ENCODE peak calls at places on chromosomes 16 and 17, in six cellular contexts. C, F, J, K, D and E are unnamed samples.

GRCh38 chr16:6206080-6206479 is 1108.5 kb upstream of the EEF2KMT start:
- DNase-seq in C (no peak), F (no peak), J (no peak), K (no peak), D (no peak), E (no peak)

GRCh38 chr17:1009411-1010085 is 12.6 kb downstream of the TIMM22 start:
- DNase-seq in C (no peak), F (no peak), J (no peak), K (no peak), D (no peak), E (no peak)

GRCh38 chr17:40168262-40168832 is 8.9 kb upstream of the RAPGEFL1 start:
- DNase-seq in C (peak; percentile 81), F (peak; percentile 28), J (peak; percentile 77), K (peak; percentile 67), D (peak; percentile 49), E (peak; percentile 65)

GRCh38 chr17:16215002-16215272 is 397 bp downstream of the NCOR1 start:
- DNase-seq in C (peak; percentile 13), F (no peak), J (peak; percentile 75), K (peak; percentile 44), D (no peak), E (peak; percentile 64)

GRCh38 chr17:43570518-43570928 is 24.4 kb upstream of the ETV4 start:
- DNase-seq in C (peak; percentile 68), F (no peak), J (no peak), K (peak; percentile 26), D (peak; percentile 92), E (no peak)

GRCh38 chr17:60153606-60154355 is 4.0 kb downstream of the CA4 start:
- DNase-seq in C (peak; percentile 53), F (no peak), J (no peak), K (no peak), D (no peak), E (no peak)

GRCh38 chr17:78105101-78105500 is 23.5 kb downstream of the TMC6 start:
- DNase-seq in C (no peak), F (no peak), J (no peak), K (no peak), D (no peak), E (no peak)

GRCh38 chr16:75458029-75458428 is 6.5 kb downstream of the TMEM170A start:
- DNase-seq in C (no peak), F (no peak), J (no peak), K (no peak), D (no peak), E (no peak)

GRCh38 chr17:46771601-46772012 is 46.9 kb downstream of the WNT3 start:
- DNase-seq in C (peak; percentile 22), F (no peak), J (no peak), K (peak; percentile 20), D (no peak), E (no peak)

GRCh38 chr17:7587420-7587786 is 2.5 kb downstream of the SOX15 start:
- DNase-seq in C (peak; percentile 96), F (no peak), J (no peak), K (peak; percentile 73), D (peak; percentile 47), E (no peak)

GRCh38 chr17:77365584-77366186 is 224.9 kb downstream of the SEC14L1 start:
- DNase-seq in C (peak; percentile 88), F (peak; percentile 85), J (no peak), K (peak; percentile 92), D (peak; percentile 74), E (no peak)

GRCh38 chr16:12062343-12063003 is 85.9 kb downstream of the SNX29 start:
- DNase-seq in C (peak; percentile 97), F (peak; percentile 4), J (no peak), K (peak; percentile 83), D (peak; percentile 44), E (no peak)

GRCh38 chr17:61492759-61493526 is 40.7 kb downstream of the TBX4 start:
- DNase-seq in C (peak; percentile 84), F (no peak), J (no peak), K (peak; percentile 55), D (no peak), E (no peak)

GRCh38 chr16:29307598-29308507 is 98.7 kb downstream of the NPIPB11 start:
- DNase-seq in C (no peak), F (no peak), J (no peak), K (peak; percentile 81), D (no peak), E (no peak)

GRCh38 chr17:80704381-80704819 is 159.8 kb downstream of the RPTOR start:
- DNase-seq in C (peak; percentile 25), F (no peak), J (no peak), K (peak; percentile 63), D (no peak), E (no peak)

GRCh38 chr17:63989622-63990345 is 8.4 kb upstream of the PRR29 start:
- DNase-seq in C (no peak), F (no peak), J (peak; percentile 1), K (no peak), D (no peak), E (no peak)

GRCh38 chr16:86635181-86635580 is 56.8 kb downstream of the FOXL1 start:
- DNase-seq in C (peak; percentile 27), F (no peak), J (peak; percentile 32), K (peak; percentile 4), D (no peak), E (no peak)

GRCh38 chr17:36475346-36475970 is 11.0 kb upstream of the ZNHIT3 start:
- DNase-seq in C (no peak), F (no peak), J (no peak), K (no peak), D (no peak), E (no peak)

GRCh38 chr16:84818989-84819643 is 669 bp upstream of the CRISPLD2 start:
- DNase-seq in C (no peak), F (no peak), J (no peak), K (no peak), D (no peak), E (no peak)

GRCh38 chr16:4588961-4589360 is 25.7 kb downstream of the UBALD1 start:
- DNase-seq in C (no peak), F (no peak), J (no peak), K (no peak), D (no peak), E (no peak)

GRCh38 chr16:7646831-7647230 is 314.2 kb downstream of the RBFOX1 start:
- DNase-seq in C (no peak), F (no peak), J (no peak), K (no peak), D (no peak), E (no peak)

GRCh38 chr17:57606111-57606875 is 138.8 kb downstream of the CCDC182 start:
- DNase-seq in C (no peak), F (no peak), J (no peak), K (no peak), D (no peak), E (no peak)

GRCh38 chr17:77506371-77506991 is 365.7 kb downstream of the SEC14L1 start:
- DNase-seq in C (no peak), F (no peak), J (no peak), K (no peak), D (no peak), E (no peak)

GRCh38 chr16:85752511-85753420 is 1.9 kb upstream of the C16orf74 start:
- DNase-seq in C (no peak), F (no peak), J (peak; percentile 78), K (peak; percentile 52), D (no peak), E (peak; percentile 85)

GRCh38 chr16:23382279-23382678 is 70.7 kb downstream of the COG7 start:
- DNase-seq in C (no peak), F (no peak), J (no peak), K (no peak), D (no peak), E (no peak)
- TF ChIP-seq CTCF in C (no peak), F (no peak), J (no peak), K (no peak), D (no peak), E (no peak)

GRCh38 chr16:80900593-80900954 is 96.2 kb upstream of the CDYL2 start:
- DNase-seq in C (no peak), F (no peak), J (no peak), K (no peak), D (no peak), E (no peak)
- H3K4me3 ChIP-seq in C (no peak overlapping the region), F (no peak overlapping the region), J (no peak overlapping the region), K (no peak overlapping the region), D (no peak overlapping the region), E (no peak overlapping the region)

GRCh38 chr16:82630688-82631087 is 3.9 kb downstream of the CDH13 start:
- DNase-seq in C (peak; percentile 18), F (no peak), J (no peak), K (peak; percentile 47), D (no peak), E (no peak)
- TF ChIP-seq CTCF in C (peak; percentile 42), F (peak; percentile 29), J (no peak), K (peak; percentile 42), D (peak; percentile 42), E (no peak)

GRCh38 chr17:48546187-48546923 is 1.4 kb upstream of the HOXB2 start:
- DNase-seq in C (peak; percentile 65), F (no peak), J (peak; percentile 64), K (peak; percentile 34), D (no peak), E (no peak)
- H3K4me3 ChIP-seq in C (peak overlapping the region; percentile 39), F (no peak overlapping the region), J (no peak overlapping the region), K (peak overlapping the region; percentile 23), D (peak overlapping the region; percentile 9), E (no peak overlapping the region)